ENCODE peak calls at places on chromosomes 6 and 20, in seven cellular contexts. One of them, this sample, is unnamed.

GRCh38 chr6:53436904-53437303 is 88.2 kb upstream of the ELOVL5 start:
- DNase-seq in CD4-positive, CD25-positive, alpha-beta regulatory T cell: no peak
- DNase-seq in body of pancreas: no peak
- DNase-seq in adrenal gland: no peak
- DNase-seq in mammary epithelial cell: no peak
- DNase-seq in foreskin fibroblast: peak
- DNase-seq in right atrium auricular region: no peak
- DNase-seq in this sample: no peak

GRCh38 chr20:54843891-54844290 is 368.5 kb downstream of the DOK5 start:
- DNase-seq in foreskin fibroblast: no peak
- DNase-seq in mammary epithelial cell: no peak
- DNase-seq in adrenal gland: no peak
- DNase-seq in right atrium auricular region: no peak
- DNase-seq in body of pancreas: no peak
- DNase-seq in CD4-positive, CD25-positive, alpha-beta regulatory T cell: no peak
- DNase-seq in this sample: no peak

GRCh38 chr6:135880066-135880972 is 28.8 kb downstream of the PDE7B start:
- DNase-seq in foreskin fibroblast: peak
- DNase-seq in CD4-positive, CD25-positive, alpha-beta regulatory T cell: peak
- DNase-seq in right atrium auricular region: no peak
- DNase-seq in body of pancreas: no peak
- DNase-seq in adrenal gland: no peak
- DNase-seq in mammary epithelial cell: peak
- DNase-seq in this sample: peak

GRCh38 chr6:157937318-157937717 is 44.3 kb upstream of the SYNJ2 start:
- DNase-seq in foreskin fibroblast: no peak
- DNase-seq in adrenal gland: no peak
- DNase-seq in CD4-positive, CD25-positive, alpha-beta regulatory T cell: no peak
- DNase-seq in mammary epithelial cell: no peak
- DNase-seq in body of pancreas: no peak
- DNase-seq in right atrium auricular region: no peak
- DNase-seq in this sample: no peak

GRCh38 chr6:131084982-131085381 is 21.9 kb upstream of the EPB41L2 start:
- DNase-seq in right atrium auricular region: no peak
- DNase-seq in CD4-positive, CD25-positive, alpha-beta regulatory T cell: no peak
- DNase-seq in body of pancreas: no peak
- DNase-seq in adrenal gland: no peak
- DNase-seq in mammary epithelial cell: no peak
- DNase-seq in foreskin fibroblast: no peak
- DNase-seq in this sample: no peak

GRCh38 chr6:8269856-8270454 is 165.4 kb downstream of the SLC35B3 start:
- DNase-seq in body of pancreas: no peak
- DNase-seq in adrenal gland: no peak
- DNase-seq in mammary epithelial cell: no peak
- DNase-seq in foreskin fibroblast: no peak
- DNase-seq in CD4-positive, CD25-positive, alpha-beta regulatory T cell: no peak
- DNase-seq in right atrium auricular region: no peak
- DNase-seq in this sample: no peak

GRCh38 chr20:62064788-62065668 is 653 bp downstream of the TAF4 start:
- DNase-seq in CD4-positive, CD25-positive, alpha-beta regulatory T cell: no peak
- DNase-seq in mammary epithelial cell: no peak
- DNase-seq in body of pancreas: peak
- DNase-seq in foreskin fibroblast: peak
- DNase-seq in adrenal gland: no peak
- DNase-seq in right atrium auricular region: no peak
- DNase-seq in this sample: no peak

GRCh38 chr6:129370268-129370916 is 339.6 kb downstream of the ARHGAP18 start:
- DNase-seq in CD4-positive, CD25-positive, alpha-beta regulatory T cell: peak
- DNase-seq in foreskin fibroblast: peak
- DNase-seq in body of pancreas: peak
- DNase-seq in right atrium auricular region: no peak
- DNase-seq in adrenal gland: peak
- DNase-seq in mammary epithelial cell: peak
- DNase-seq in this sample: peak

GRCh38 chr6:46626228-46626909 is 26.2 kb downstream of the CYP39A1 start:
- DNase-seq in right atrium auricular region: no peak
- DNase-seq in mammary epithelial cell: peak
- DNase-seq in body of pancreas: no peak
- DNase-seq in foreskin fibroblast: peak
- DNase-seq in adrenal gland: no peak
- DNase-seq in CD4-positive, CD25-positive, alpha-beta regulatory T cell: peak
- DNase-seq in this sample: peak
- H3K4me3 ChIP-seq in right atrium auricular region: no peak
- H3K4me3 ChIP-seq in mammary epithelial cell: no peak
- H3K4me3 ChIP-seq in body of pancreas: no peak
- H3K4me3 ChIP-seq in foreskin fibroblast: no peak
- H3K4me3 ChIP-seq in adrenal gland: no peak
- H3K4me3 ChIP-seq in CD4-positive, CD25-positive, alpha-beta regulatory T cell: peak
- H3K4me3 ChIP-seq in this sample: no peak

GRCh38 chr6:106884576-106884975 is 90.0 kb downstream of the CD24 start:
- DNase-seq in right atrium auricular region: no peak
- DNase-seq in foreskin fibroblast: no peak
- DNase-seq in body of pancreas: no peak
- DNase-seq in adrenal gland: no peak
- DNase-seq in mammary epithelial cell: no peak
- DNase-seq in CD4-positive, CD25-positive, alpha-beta regulatory T cell: no peak
- DNase-seq in this sample: no peak

GRCh38 chr6:106883808-106884262 is 90.7 kb downstream of the CD24 start:
- DNase-seq in foreskin fibroblast: no peak
- DNase-seq in right atrium auricular region: no peak
- DNase-seq in CD4-positive, CD25-positive, alpha-beta regulatory T cell: no peak
- DNase-seq in body of pancreas: no peak
- DNase-seq in mammary epithelial cell: no peak
- DNase-seq in adrenal gland: no peak
- DNase-seq in this sample: no peak

GRCh38 chr6:106886922-106887797 is 87.4 kb downstream of the CD24 start:
- DNase-seq in mammary epithelial cell: no peak
- DNase-seq in foreskin fibroblast: no peak
- DNase-seq in adrenal gland: no peak
- DNase-seq in CD4-positive, CD25-positive, alpha-beta regulatory T cell: no peak
- DNase-seq in body of pancreas: no peak
- DNase-seq in right atrium auricular region: no peak
- DNase-seq in this sample: no peak

GRCh38 chr6:106886444-106886843 is 88.1 kb downstream of the CD24 start:
- DNase-seq in mammary epithelial cell: no peak
- DNase-seq in foreskin fibroblast: no peak
- DNase-seq in right atrium auricular region: no peak
- DNase-seq in adrenal gland: no peak
- DNase-seq in CD4-positive, CD25-positive, alpha-beta regulatory T cell: no peak
- DNase-seq in body of pancreas: no peak
- DNase-seq in this sample: no peak

GRCh38 chr6:106885659-106886058 is 88.9 kb downstream of the CD24 start:
- DNase-seq in adrenal gland: no peak
- DNase-seq in mammary epithelial cell: no peak
- DNase-seq in right atrium auricular region: no peak
- DNase-seq in CD4-positive, CD25-positive, alpha-beta regulatory T cell: no peak
- DNase-seq in foreskin fibroblast: no peak
- DNase-seq in body of pancreas: no peak
- DNase-seq in this sample: no peak
- H3K4me3 ChIP-seq in adrenal gland: no peak
- H3K4me3 ChIP-seq in mammary epithelial cell: no peak
- H3K4me3 ChIP-seq in right atrium auricular region: no peak
- H3K4me3 ChIP-seq in CD4-positive, CD25-positive, alpha-beta regulatory T cell: no peak
- H3K4me3 ChIP-seq in foreskin fibroblast: no peak
- H3K4me3 ChIP-seq in body of pancreas: no peak
- H3K4me3 ChIP-seq in this sample: no peak

GRCh38 chr6:32092760-32093497 is 16.2 kb downstream of the TNXB start:
- DNase-seq in body of pancreas: no peak
- DNase-seq in adrenal gland: no peak
- DNase-seq in foreskin fibroblast: peak
- DNase-seq in right atrium auricular region: no peak
- DNase-seq in CD4-positive, CD25-positive, alpha-beta regulatory T cell: no peak
- DNase-seq in mammary epithelial cell: no peak
- DNase-seq in this sample: no peak
- H3K4me3 ChIP-seq in body of pancreas: no peak
- H3K4me3 ChIP-seq in adrenal gland: no peak
- H3K4me3 ChIP-seq in foreskin fibroblast: no peak
- H3K4me3 ChIP-seq in right atrium auricular region: no peak
- H3K4me3 ChIP-seq in CD4-positive, CD25-positive, alpha-beta regulatory T cell: no peak
- H3K4me3 ChIP-seq in mammary epithelial cell: no peak
- H3K4me3 ChIP-seq in this sample: no peak

GRCh38 chr6:35216412-35216732 is 2.6 kb downstream of the SCUBE3 start:
- DNase-seq in CD4-positive, CD25-positive, alpha-beta regulatory T cell: no peak
- DNase-seq in adrenal gland: no peak
- DNase-seq in foreskin fibroblast: no peak
- DNase-seq in right atrium auricular region: no peak
- DNase-seq in body of pancreas: no peak
- DNase-seq in mammary epithelial cell: no peak
- DNase-seq in this sample: no peak
- H3K4me3 ChIP-seq in CD4-positive, CD25-positive, alpha-beta regulatory T cell: no peak
- H3K4me3 ChIP-seq in adrenal gland: no peak
- H3K4me3 ChIP-seq in foreskin fibroblast: no peak
- H3K4me3 ChIP-seq in right atrium auricular region: no peak
- H3K4me3 ChIP-seq in body of pancreas: no peak
- H3K4me3 ChIP-seq in mammary epithelial cell: no peak
- H3K4me3 ChIP-seq in this sample: no peak

DNA sequence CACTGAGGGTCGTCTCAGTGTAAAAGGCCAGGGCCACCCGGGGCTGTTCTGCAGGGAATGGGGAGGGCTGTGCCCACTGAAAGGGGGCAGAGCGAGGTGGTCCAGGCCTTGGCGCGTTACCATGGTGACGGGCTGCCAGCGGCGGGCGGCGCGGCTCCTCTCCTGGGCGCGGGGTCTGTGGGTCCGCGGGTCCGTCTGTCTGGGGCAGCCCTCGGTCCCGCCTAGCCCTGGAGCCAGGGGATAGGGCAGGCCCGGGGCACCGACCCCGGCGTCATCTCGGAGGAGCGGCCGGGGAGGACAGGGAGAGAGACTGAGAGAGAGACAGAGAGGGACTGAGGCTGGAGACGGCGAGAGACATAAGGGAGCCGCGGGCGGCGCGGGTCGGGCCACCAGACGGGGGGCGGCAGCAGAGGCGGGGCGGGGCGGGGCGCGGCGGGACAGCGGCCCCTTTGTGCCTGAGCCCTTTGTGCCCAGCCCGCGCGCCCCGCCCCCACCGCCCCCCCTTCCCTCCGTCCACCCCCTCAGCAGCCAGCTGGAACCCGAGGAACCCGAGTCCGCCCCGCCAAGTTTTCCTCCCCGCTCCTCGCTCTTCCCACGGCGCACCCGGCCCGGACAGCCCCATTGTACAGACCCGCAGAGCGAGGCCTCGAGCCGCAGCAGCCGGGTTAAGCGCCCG is at the start of gene KIAA1755:
- DNase-seq in right atrium auricular region: no peak
- DNase-seq in foreskin fibroblast: peak
- DNase-seq in CD4-positive, CD25-positive, alpha-beta regulatory T cell: no peak
- DNase-seq in body of pancreas: no peak
- DNase-seq in adrenal gland: no peak
- DNase-seq in mammary epithelial cell: no peak
- DNase-seq in this sample: no peak
- H3K4me3 ChIP-seq in right atrium auricular region: peak
- H3K4me3 ChIP-seq in foreskin fibroblast: peak
- H3K4me3 ChIP-seq in CD4-positive, CD25-positive, alpha-beta regulatory T cell: no peak
- H3K4me3 ChIP-seq in body of pancreas: no peak
- H3K4me3 ChIP-seq in adrenal gland: no peak
- H3K4me3 ChIP-seq in mammary epithelial cell: no peak
- H3K4me3 ChIP-seq in this sample: no peak

GRCh38 chr20:41738584-41739193 is 120.5 kb upstream of the CHD6 start:
- DNase-seq in right atrium auricular region: peak
- DNase-seq in foreskin fibroblast: peak
- DNase-seq in adrenal gland: peak
- DNase-seq in body of pancreas: peak
- DNase-seq in mammary epithelial cell: peak
- DNase-seq in CD4-positive, CD25-positive, alpha-beta regulatory T cell: peak
- DNase-seq in this sample: peak

GRCh38 chr20:41735949-41736348 is 117.8 kb upstream of the CHD6 start:
- DNase-seq in adrenal gland: no peak
- DNase-seq in foreskin fibroblast: no peak
- DNase-seq in right atrium auricular region: no peak
- DNase-seq in CD4-positive, CD25-positive, alpha-beta regulatory T cell: no peak
- DNase-seq in body of pancreas: no peak
- DNase-seq in mammary epithelial cell: no peak
- DNase-seq in this sample: no peak

GRCh38 chr20:41734506-41734945 is 116.3 kb upstream of the CHD6 start:
- DNase-seq in CD4-positive, CD25-positive, alpha-beta regulatory T cell: peak
- DNase-seq in mammary epithelial cell: peak
- DNase-seq in adrenal gland: peak
- DNase-seq in body of pancreas: peak
- DNase-seq in foreskin fibroblast: peak
- DNase-seq in right atrium auricular region: peak
- DNase-seq in this sample: peak

DNA sequence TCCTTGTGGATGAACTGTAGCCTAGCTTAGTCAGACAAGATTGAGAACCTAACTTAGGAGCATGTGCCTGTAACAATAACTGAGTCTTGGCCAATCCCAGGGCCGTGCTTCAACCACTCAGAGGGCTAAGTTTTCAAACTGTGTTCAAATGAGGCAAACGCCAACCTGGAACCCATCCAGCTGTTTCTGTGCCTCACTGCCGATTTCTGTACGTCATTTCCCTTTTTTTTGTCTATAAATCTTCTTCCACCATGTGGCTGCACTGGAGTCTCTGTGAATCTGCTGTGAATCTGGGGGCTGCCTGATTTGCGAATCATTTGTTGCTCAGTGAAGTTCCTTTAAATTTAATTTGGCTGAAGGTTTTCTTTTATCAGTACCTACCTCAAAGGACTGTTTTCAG is 115.0 kb upstream of the CHD6 start:
- DNase-seq in body of pancreas: no peak
- DNase-seq in adrenal gland: no peak
- DNase-seq in foreskin fibroblast: no peak
- DNase-seq in mammary epithelial cell: no peak
- DNase-seq in CD4-positive, CD25-positive, alpha-beta regulatory T cell: no peak
- DNase-seq in right atrium auricular region: peak
- DNase-seq in this sample: no peak
- H3K4me3 ChIP-seq in body of pancreas: no peak
- H3K4me3 ChIP-seq in adrenal gland: no peak
- H3K4me3 ChIP-seq in foreskin fibroblast: no peak
- H3K4me3 ChIP-seq in mammary epithelial cell: no peak
- H3K4me3 ChIP-seq in CD4-positive, CD25-positive, alpha-beta regulatory T cell: no peak
- H3K4me3 ChIP-seq in right atrium auricular region: no peak
- H3K4me3 ChIP-seq in this sample: no peak

DNA sequence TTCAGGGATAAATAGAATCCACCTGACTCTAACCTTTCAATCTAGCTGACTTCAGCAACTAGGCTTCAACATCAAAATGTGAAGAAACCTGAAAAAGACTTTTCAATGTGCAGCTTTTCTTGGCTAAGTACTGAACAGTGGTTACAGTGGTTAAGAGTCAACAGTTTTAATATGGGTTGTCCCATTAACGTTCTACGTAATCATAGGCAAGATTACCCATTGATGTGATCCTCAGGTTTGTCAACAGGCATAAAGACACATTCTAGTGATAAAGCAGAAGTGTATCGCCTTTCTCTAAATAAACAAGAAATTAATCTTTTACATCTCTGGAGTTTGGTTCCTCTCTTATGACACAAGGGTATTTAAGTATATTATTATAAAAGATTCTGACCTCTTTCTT is 154.1 kb upstream of the RUNX2 start:
- DNase-seq in right atrium auricular region: no peak
- DNase-seq in CD4-positive, CD25-positive, alpha-beta regulatory T cell: no peak
- DNase-seq in mammary epithelial cell: no peak
- DNase-seq in body of pancreas: no peak
- DNase-seq in foreskin fibroblast: no peak
- DNase-seq in adrenal gland: no peak
- DNase-seq in this sample: no peak
- H3K4me3 ChIP-seq in right atrium auricular region: no peak
- H3K4me3 ChIP-seq in CD4-positive, CD25-positive, alpha-beta regulatory T cell: no peak
- H3K4me3 ChIP-seq in mammary epithelial cell: no peak
- H3K4me3 ChIP-seq in body of pancreas: no peak
- H3K4me3 ChIP-seq in foreskin fibroblast: no peak
- H3K4me3 ChIP-seq in adrenal gland: no peak
- H3K4me3 ChIP-seq in this sample: no peak

This sample was measured in CD4-positive, alpha-beta memory T cell.